ENCODE peak calls at places on chromosomes 11 and 22, in seven cellular contexts. O, R, Y, N, Z, G and S are unnamed samples.

GRCh38 chr11:108880510-108880909 is 215.6 kb downstream of the DDX10 start:
- DNase-seq in Y (no peak), O (no peak), Z (no peak), N (no peak), G (no peak), R (no peak), S (no peak)

GRCh38 chr11:128236506-128237498 is 350.6 kb downstream of the ETS1 start:
- DNase-seq in R (no peak), O (no peak), Y (no peak), Z (peak; percentile 40), G (no peak), N (no peak), S (peak; percentile 35)

GRCh38 chr11:111694851-111695250 is 71.3 kb downstream of the PPP2R1B start:
- DNase-seq in G (no peak), R (no peak), Y (no peak), O (no peak), N (peak; percentile 29), Z (no peak), S (no peak)

GRCh38 chr11:118622376-118623290 is 15.2 kb downstream of the PHLDB1 start:
- DNase-seq in Z (peak; percentile 67), Y (no peak), R (no peak), N (no peak), O (peak; percentile 68), G (no peak), S (peak; percentile 95)

GRCh38 chr11:81497202-81497804 is 1236.4 kb downstream of the FAM181B start:
- DNase-seq in Z (peak; percentile 15), N (peak; percentile 30), R (peak; percentile 24), G (no peak), Y (no peak), O (peak; percentile 0), S (peak; percentile 36)

GRCh38 chr11:11587122-11587521 is 34.7 kb downstream of the GALNT18 start:
- DNase-seq in Z (no peak), O (no peak), G (no peak), R (no peak), Y (no peak), N (no peak), S (no peak)

GRCh38 chr22:46443850-46444389 is 93.5 kb downstream of the CELSR1 start:
- DNase-seq in O (no peak), Y (no peak), G (no peak), N (no peak), R (peak; percentile 21), Z (no peak), S (no peak)

GRCh38 chr22:49916851-49917250 is 1.4 kb downstream of the ALG12 start:
- DNase-seq in O (no peak), R (no peak), Y (no peak), Z (no peak), G (no peak), N (no peak), S (no peak)

GRCh38 chr11:113204280-113204679 is 110.1 kb upstream of the TTC12 start:
- DNase-seq in Z (no peak), G (no peak), R (no peak), Y (no peak), O (no peak), N (no peak), S (no peak)

GRCh38 chr11:88402784-88403183 is 65.2 kb upstream of the CTSC start:
- DNase-seq in O (no peak), G (no peak), Y (no peak), R (no peak), Z (no peak), N (no peak), S (no peak)

GRCh38 chr22:49604732-49605302 is 222.9 kb downstream of the BRD1 start:
- DNase-seq in Z (no peak), R (no peak), O (no peak), N (no peak), G (no peak), Y (no peak), S (no peak)

DNA sequence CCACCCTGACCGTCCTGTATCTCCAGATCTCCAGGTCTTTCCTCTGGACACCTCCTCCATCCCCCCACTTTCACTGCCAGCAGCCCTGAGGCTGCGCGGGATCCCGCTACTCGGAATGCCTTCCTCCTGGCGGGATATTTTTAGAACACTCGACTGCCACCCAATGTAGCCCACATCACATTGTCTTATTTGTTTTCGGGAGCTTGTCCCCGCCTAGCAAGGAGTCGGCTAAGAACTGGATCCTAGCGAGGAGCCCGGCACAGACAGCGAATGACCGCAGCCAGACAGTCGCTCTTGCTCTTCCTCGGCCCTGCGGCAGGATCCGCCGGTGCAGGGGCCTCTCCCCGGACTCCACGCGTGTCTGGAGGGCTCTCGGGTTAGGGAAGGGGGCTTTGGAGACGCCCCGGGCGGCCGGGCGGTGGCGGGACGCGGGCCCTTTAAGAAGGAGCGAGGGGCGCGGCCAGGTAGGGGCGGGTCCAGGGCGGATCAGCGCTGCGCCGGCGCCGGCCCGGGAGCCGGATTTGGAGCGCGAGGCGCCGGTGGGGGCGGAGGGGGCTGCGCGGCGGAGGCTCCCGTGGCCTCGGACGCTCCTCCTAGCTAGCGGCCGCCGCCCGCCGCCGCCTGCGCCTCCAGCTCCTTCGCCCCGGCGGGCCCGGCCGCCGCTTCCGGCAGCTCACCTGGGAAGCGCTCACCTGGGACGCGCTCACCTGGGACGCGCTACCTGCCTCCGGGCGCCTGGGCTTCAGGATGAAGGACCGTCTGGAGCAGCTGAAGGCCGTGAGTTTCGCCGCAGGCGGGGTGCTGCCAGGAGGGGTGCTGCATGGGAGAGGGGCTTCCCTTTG is at the start of gene STX3:
- DNase-seq in Z (peak; percentile 84), R (peak; percentile 17), Y (no peak), G (no peak), O (peak; percentile 64), N (peak; percentile 88), S (peak; percentile 93)
- TF ChIP-seq JUND in Z (peak; percentile 8), R (no peak), Y (no peak), G (no peak), O (no peak), N (no peak), S (no peak)

DNA sequence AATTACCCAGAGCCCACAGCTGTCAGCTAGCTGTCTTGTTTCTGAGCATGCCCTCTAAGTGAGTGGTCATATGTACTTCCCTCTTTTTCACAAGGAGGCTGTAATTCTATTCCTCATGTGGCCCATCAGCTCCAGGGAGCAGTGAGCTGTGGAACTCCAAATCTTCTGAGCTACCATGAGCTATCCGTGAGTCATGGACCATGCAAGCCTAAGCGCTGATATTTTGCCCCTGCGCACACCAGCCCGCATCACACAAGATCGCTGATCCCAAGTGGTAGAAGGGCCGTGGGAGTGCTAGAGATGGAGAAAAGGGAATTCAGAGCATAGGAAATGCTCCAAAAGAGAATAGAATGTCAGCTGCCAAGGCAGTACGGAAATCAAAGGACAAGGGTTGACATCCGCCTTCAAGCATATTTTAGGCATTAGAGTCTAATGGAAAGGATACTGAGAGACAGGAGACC is 5.5 kb downstream of the FJX1 start:
- DNase-seq in G (no peak), N (no peak), R (no peak), O (no peak), Y (no peak), Z (no peak), S (no peak)
- TF ChIP-seq JUND in G (no peak), N (no peak), R (no peak), O (no peak), Y (no peak), Z (peak; percentile 52), S (no peak)

GRCh38 chr22:48517039-48518030 is 1310.3 kb downstream of the BRD1 start:
- DNase-seq in G (no peak), Y (no peak), O (no peak), N (no peak), R (peak; percentile 5), Z (no peak), S (no peak)
- TF ChIP-seq JUND in G (no peak), Y (no peak), O (no peak), N (no peak), R (no peak), Z (no peak), S (no peak)

GRCh38 chr11:101453682-101454081 is 130.1 kb downstream of the TRPC6 start:
- DNase-seq in N (no peak), R (no peak), Y (no peak), O (no peak), Z (no peak), G (no peak), S (no peak)

GRCh38 chr11:101459020-101459419 is 124.8 kb downstream of the TRPC6 start:
- DNase-seq in Z (no peak), R (no peak), G (no peak), Y (no peak), N (no peak), O (no peak), S (no peak)

GRCh38 chr11:101458161-101458560 is 125.6 kb downstream of the TRPC6 start:
- DNase-seq in G (no peak), R (no peak), Y (no peak), Z (no peak), N (no peak), O (no peak), S (no peak)

DNA sequence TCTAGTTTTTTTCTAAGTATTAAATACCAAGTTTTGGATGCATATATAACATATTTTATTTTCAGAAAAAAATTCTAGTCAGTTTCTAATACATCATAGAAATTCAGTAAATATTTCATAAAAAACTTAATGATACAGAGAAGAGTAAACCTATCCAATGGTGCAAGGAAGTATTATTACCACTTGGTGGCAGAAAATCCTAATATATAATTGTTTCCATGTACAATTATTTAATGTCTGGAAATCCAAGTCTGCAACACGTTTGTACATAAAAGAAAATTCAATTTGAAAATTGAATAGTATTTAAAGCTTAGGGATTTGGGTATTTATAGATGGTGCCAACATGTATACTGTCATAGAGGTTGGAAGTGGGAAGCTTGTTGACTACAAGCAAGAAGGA is 127.0 kb downstream of the TRPC6 start:
- DNase-seq in O (no peak), N (no peak), Z (no peak), R (no peak), G (no peak), Y (no peak), S (peak; percentile 56)
- TF ChIP-seq JUND in O (no peak), N (no peak), Z (no peak), R (no peak), G (no peak), Y (no peak), S (no peak)